ENCODE peak calls at places on chromosome 2, in eight cellular contexts. G, V, W, X, H, K, F and Y are unnamed samples.
A peak's percentile ranks its signal among the peaks of the same experiment; 100 is the strongest.

GRCh38 chr2:177474904-177475474 is 82.4 kb downstream of the AGPS start:
- DNase-seq in G (no peak), V (peak; percentile 19), W (peak; percentile 86), X (no peak), H (no peak), K (no peak), F (no peak), Y (no peak)

GRCh38 chr2:197805598-197806316 is 1.4 kb downstream of the PLCL1 start:
- DNase-seq in G (no peak), V (no peak), W (no peak), X (no peak), H (no peak), K (no peak), F (no peak), Y (no peak)

GRCh38 chr2:43070676-43071491 is 155.5 kb downstream of the ZFP36L2 start:
- DNase-seq in G (peak; percentile 66), V (no peak), W (no peak), X (no peak), H (no peak), K (no peak), F (no peak), Y (no peak)

GRCh38 chr2:79271456-79271855 is 111.9 kb upstream of the REG3A start:
- DNase-seq in G (no peak), V (no peak), W (no peak), X (no peak), H (no peak), K (no peak), F (no peak), Y (no peak)

GRCh38 chr2:218895758-218896500 is 15.3 kb downstream of the WNT10A start:
- DNase-seq in G (no peak), V (no peak), W (no peak), X (no peak), H (no peak), K (peak; percentile 60), F (no peak), Y (no peak)

GRCh38 chr2:65199891-65200290 is 27.7 kb upstream of the ACTR2 start:
- DNase-seq in G (no peak), V (no peak), W (no peak), X (no peak), H (no peak), K (no peak), F (no peak), Y (no peak)

GRCh38 chr2:234291765-234292204 is 205.1 kb downstream of the ARL4C start:
- DNase-seq in G (no peak), V (no peak), W (peak; percentile 31), X (peak; percentile 60), H (no peak), K (no peak), F (no peak), Y (peak; percentile 45)

GRCh38 chr2:68769586-68770270 is 35.1 kb downstream of the ARHGAP25 start:
- DNase-seq in G (no peak), V (no peak), W (no peak), X (no peak), H (no peak), K (no peak), F (no peak), Y (no peak)

GRCh38 chr2:50514881-50515280 is 517.1 kb downstream of the NRXN1 start:
- DNase-seq in G (no peak), V (no peak), W (no peak), X (no peak), H (no peak), K (no peak), F (no peak), Y (no peak)

GRCh38 chr2:142989276-142990204 is 112.1 kb downstream of the KYNU start:
- DNase-seq in G (no peak), V (peak; percentile 24), W (peak; percentile 46), X (no peak), H (no peak), K (no peak), F (no peak), Y (peak; percentile 65)

GRCh38 chr2:158477202-158477601 is 20.4 kb downstream of the PKP4 start:
- DNase-seq in G (no peak), V (no peak), W (peak; percentile 30), X (no peak), H (no peak), K (no peak), F (no peak), Y (no peak)

GRCh38 chr2:15751477-15751876 is 159.8 kb downstream of the DDX1 start:
- DNase-seq in G (no peak), V (no peak), W (no peak), X (no peak), H (no peak), K (no peak), F (no peak), Y (no peak)

GRCh38 chr2:239263937-239264837 is 136.6 kb downstream of the HDAC4 start:
- DNase-seq in G (peak; percentile 84), V (no peak), W (no peak), X (peak; percentile 64), H (peak; percentile 24), K (no peak), F (peak; percentile 74), Y (peak; percentile 58)

GRCh38 chr2:200320344-200320743 is 13.9 kb downstream of the SPATS2L start:
- DNase-seq in G (no peak), V (no peak), W (no peak), X (no peak), H (no peak), K (no peak), F (no peak), Y (no peak)

GRCh38 chr2:165681841-165682240 is 112.2 kb downstream of the GALNT3 start:
- DNase-seq in G (no peak), V (no peak), W (no peak), X (no peak), H (no peak), K (no peak), F (no peak), Y (no peak)

GRCh38 chr2:230472619-230473018 is 56.6 kb downstream of the SP100 start:
- DNase-seq in G (no peak), V (peak; percentile 16), W (peak; percentile 4), X (peak; percentile 58), H (no peak), K (peak; percentile 34), F (no peak), Y (no peak)

GRCh38 chr2:1855150-1855549 is 110.8 kb upstream of the PXDN start:
- DNase-seq in G (no peak), V (no peak), W (no peak), X (no peak), H (no peak), K (no peak), F (no peak), Y (no peak)

GRCh38 chr2:239721991-239722759 is 303.0 kb downstream of the NDUFA10 start:
- DNase-seq in G (peak; percentile 59), V (no peak), W (no peak), X (no peak), H (peak; percentile 16), K (no peak), F (peak; percentile 75), Y (no peak)

GRCh38 chr2:71157124-71157802 is 26.8 kb downstream of the MPHOSPH10 start:
- DNase-seq in G (peak; percentile 81), V (peak; percentile 19), W (peak; percentile 42), X (peak; percentile 42), H (peak; percentile 59), K (no peak), F (no peak), Y (peak; percentile 6)

GRCh38 chr2:180519276-180519675 is 461.1 kb upstream of the UBE2E3 start:
- DNase-seq in G (no peak), V (peak; percentile 48), W (peak; percentile 66), X (no peak), H (no peak), K (no peak), F (no peak), Y (no peak)

GRCh38 chr2:10891391-10891790 is 20.3 kb upstream of the KCNF1 start:
- DNase-seq in G (no peak), V (no peak), W (no peak), X (no peak), H (no peak), K (no peak), F (peak; percentile 20), Y (no peak)
- TF ChIP-seq POLR2AphosphoS5 in G (no peak), V (no peak), W (no peak), X (no peak), H (no peak), K (no peak), F (no peak), Y (no peak)

DNA sequence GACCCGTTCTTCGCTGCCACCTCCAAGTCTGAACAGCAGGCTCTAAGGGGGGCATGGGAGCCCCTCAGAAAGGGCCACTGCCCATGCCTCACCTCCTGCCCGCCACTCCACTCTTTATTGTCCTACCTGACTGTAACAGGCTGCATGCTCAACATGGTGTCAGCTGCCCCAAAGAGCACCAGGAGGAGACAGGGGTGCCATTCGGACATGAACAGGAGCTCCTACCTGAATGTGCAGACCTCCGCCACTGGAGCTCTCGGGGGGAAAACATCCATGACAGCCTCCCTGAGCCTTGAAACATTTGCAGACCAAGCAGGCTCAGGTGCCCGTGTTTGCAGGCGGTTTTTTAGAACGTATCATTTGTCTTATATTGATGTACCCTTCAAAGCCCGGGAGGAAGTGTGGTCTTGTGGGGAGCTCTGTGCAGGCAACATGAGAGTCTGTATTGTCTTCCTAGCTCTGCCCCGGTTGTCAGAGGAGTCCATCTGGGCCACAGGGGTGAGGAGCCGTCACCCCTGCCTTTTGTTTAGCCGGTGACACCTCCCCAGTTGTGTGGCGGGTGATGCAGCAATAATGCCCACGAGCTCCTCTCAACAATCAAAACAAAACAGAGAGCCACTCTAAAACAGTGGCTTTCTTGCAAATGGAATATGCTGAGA is 35.1 kb upstream of the CD8A start:
- DNase-seq in G (no peak), V (no peak), W (no peak), X (no peak), H (no peak), K (no peak), F (no peak), Y (no peak)
- H3K4me3 ChIP-seq in G (peak overlapping the region; percentile 17), V (no peak overlapping the region), W (no peak overlapping the region), X (no peak overlapping the region), H (no peak overlapping the region), K (no peak overlapping the region), F (no peak overlapping the region), Y (no peak overlapping the region)

DNA sequence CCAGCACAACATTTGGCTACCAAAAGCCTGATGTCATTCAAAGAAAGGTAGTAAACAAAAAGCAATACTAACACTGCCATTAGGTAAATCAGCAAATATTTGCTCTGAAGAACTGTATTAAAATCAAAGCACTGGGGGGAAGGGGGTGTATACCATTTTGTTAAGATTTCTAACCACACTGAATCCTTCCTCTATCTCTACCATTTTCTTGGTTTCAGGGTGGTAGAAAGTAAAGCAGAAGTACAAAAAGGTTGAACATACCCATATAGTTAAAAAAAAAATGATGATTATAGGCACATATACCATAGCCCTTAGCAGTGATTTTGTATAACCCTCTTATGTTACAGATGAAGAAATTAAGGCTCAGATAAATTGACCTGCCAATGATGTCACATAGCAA is 437.6 kb downstream of the ZEB2 start:
- DNase-seq in G (no peak), V (no peak), W (no peak), X (no peak), H (no peak), K (no peak), F (no peak), Y (no peak)
- H3K27ac ChIP-seq in G (no peak overlapping the region), V (no peak overlapping the region), W (no peak overlapping the region), X (no peak overlapping the region), H (no peak overlapping the region), K (no peak overlapping the region), F (no peak overlapping the region), Y (no peak overlapping the region)

DNA sequence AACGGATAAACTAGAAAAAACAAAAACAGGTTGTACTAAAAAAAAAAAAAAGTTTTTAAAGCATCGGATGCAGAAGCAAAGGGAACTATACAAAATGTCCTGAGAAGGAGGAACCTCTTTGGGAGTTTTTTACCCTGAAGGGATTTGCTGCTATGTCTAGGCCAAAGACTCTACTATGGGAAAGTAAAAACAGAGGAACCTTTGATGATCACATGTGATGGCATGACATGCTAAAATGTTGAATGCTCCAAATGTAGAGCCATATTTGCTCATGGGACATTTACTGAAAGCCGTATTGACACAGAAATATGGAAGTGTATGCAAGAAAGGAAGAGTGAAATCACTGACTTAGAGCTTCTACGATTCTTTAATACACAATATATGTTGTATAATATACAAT is 992.0 kb upstream of the ZEB2 start:
- DNase-seq in G (no peak), V (no peak), W (no peak), X (no peak), H (no peak), K (no peak), F (no peak), Y (no peak)
- TF ChIP-seq POLR2AphosphoS5 in G (no peak), V (no peak), W (no peak), X (no peak), H (no peak), K (no peak), F (no peak), Y (no peak)